ENCODE peak calls at places on chromosome 19, in five cellular contexts. Q is psoas muscle, G is heart left ventricle, U is ovary, D is fibroblast of the aortic adventitia. M is an unnamed sample.
A peak's percentile ranks its signal among the peaks of the same experiment; 100 is the strongest.

GRCh38 chr19:35257113-35257461 is 8.3 kb downstream of the LSR start:
- DNase-seq in Q (no peak), G (peak; percentile 14), U (peak; percentile 33), D (no peak), M (no peak)

GRCh38 chr19:44549507-44549906 is 20.0 kb upstream of the CEACAM20 start:
- DNase-seq in Q (no peak), G (no peak), U (no peak), D (no peak), M (no peak)

GRCh38 chr19:35539314-35539713 is 6.1 kb downstream of the GAPDHS start:
- DNase-seq in Q (no peak), G (no peak), U (no peak), D (no peak), M (peak; percentile 66)

GRCh38 chr19:51016798-51017683 is 2.5 kb downstream of the KLK10 start:
- DNase-seq in Q (peak; percentile 67), G (peak; percentile 43), U (peak; percentile 93), D (peak; percentile 39), M (peak; percentile 93)

GRCh38 chr19:34651747-34652146 is 25.2 kb downstream of the SCGB2B2 start:
- DNase-seq in Q (no peak), G (no peak), U (no peak), D (no peak), M (no peak)

GRCh38 chr19:10270180-10270615 is 722 bp upstream of the ICAM1 start:
- DNase-seq in Q (peak; percentile 84), G (peak; percentile 80), U (peak; percentile 71), D (no peak), M (peak; percentile 70)

GRCh38 chr19:3443840-3444694 is 36.3 kb downstream of the SMIM24 start:
- DNase-seq in Q (no peak), G (peak; percentile 79), U (no peak), D (no peak), M (no peak)

GRCh38 chr19:5059191-5059579 is 90.3 kb downstream of the KDM4B start:
- DNase-seq in Q (peak; percentile 53), G (no peak), U (no peak), D (no peak), M (no peak)

GRCh38 chr19:4057913-4058695 is 8.6 kb downstream of the ZBTB7A start:
- DNase-seq in Q (peak; percentile 97), G (peak; percentile 86), U (peak; percentile 85), D (peak; percentile 90), M (no peak)

GRCh38 chr19:11729586-11729985 is 9.2 kb downstream of the ZNF823 start:
- DNase-seq in Q (no peak), G (no peak), U (no peak), D (no peak), M (no peak)

GRCh38 chr19:5832527-5833216 is 6.8 kb downstream of the FUT6 start:
- DNase-seq in Q (no peak), G (no peak), U (no peak), D (no peak), M (no peak)

GRCh38 chr19:35065574-35065973 is 24.1 kb downstream of the HPN start:
- DNase-seq in Q (no peak), G (no peak), U (no peak), D (no peak), M (no peak)

GRCh38 chr19:5968431-5969373 is 9.2 kb downstream of the RANBP3 start:
- DNase-seq in Q (no peak), G (no peak), U (no peak), D (no peak), M (no peak)

GRCh38 chr19:13918726-13919411 is 12.9 kb downstream of the CC2D1A start:
- DNase-seq in Q (no peak), G (no peak), U (no peak), D (no peak), M (no peak)

GRCh38 chr19:1133471-1133929 is 29.7 kb downstream of the GPX4 start:
- DNase-seq in Q (no peak), G (no peak), U (peak; percentile 57), D (no peak), M (peak; percentile 72)

GRCh38 chr19:2604747-2605329 is 97.7 kb downstream of the GNG7 start:
- DNase-seq in Q (no peak), G (no peak), U (no peak), D (no peak), M (no peak)

GRCh38 chr19:49677232-49677881 is at the start of gene PRMT1:
- DNase-seq in Q (peak; percentile 80), G (no peak), U (peak; percentile 78), D (no peak), M (peak; percentile 62)

GRCh38 chr19:16850133-16850532 is 20.9 kb downstream of the SIN3B start:
- DNase-seq in Q (no peak), G (no peak), U (no peak), D (peak; percentile 4), M (no peak)

GRCh38 chr19:29855771-29856510 is 44.1 kb downstream of the CCNE1 start:
- DNase-seq in Q (peak; percentile 3), G (no peak), U (no peak), D (no peak), M (no peak)

GRCh38 chr19:15304140-15304705 is 28.1 kb downstream of the BRD4 start:
- DNase-seq in Q (peak; percentile 67), G (peak; percentile 48), U (no peak), D (peak; percentile 74), M (no peak)

GRCh38 chr19:16384688-16385087 is 60.1 kb downstream of the KLF2 start:
- DNase-seq in Q (peak; percentile 75), G (no peak), U (peak; percentile 40), D (no peak), M (no peak)

GRCh38 chr19:15926484-15926883 is 7.8 kb downstream of the CYP4F11 start:
- DNase-seq in Q (no peak), G (no peak), U (no peak), D (no peak), M (no peak)

GRCh38 chr19:29571181-29571580 is 34.9 kb upstream of the POP4 start:
- DNase-seq in Q (no peak), G (no peak), U (no peak), D (no peak), M (no peak)

GRCh38 chr19:7830272-7830771 is 304 bp downstream of the EVI5L start:
- DNase-seq in Q (peak; percentile 68), G (no peak), U (peak; percentile 66), D (no peak), M (no peak)

GRCh38 chr19:7829162-7829520 is 877 bp upstream of the EVI5L start:
- DNase-seq in Q (no peak), G (no peak), U (no peak), D (no peak), M (no peak)

GRCh38 chr19:7831452-7831851 is 1.4 kb downstream of the EVI5L start:
- DNase-seq in Q (no peak), G (no peak), U (no peak), D (peak; percentile 48), M (peak; percentile 38)

GRCh38 chr19:7830823-7831222 is 805 bp downstream of the EVI5L start:
- DNase-seq in Q (no peak), G (no peak), U (no peak), D (no peak), M (peak; percentile 30)

GRCh38 chr19:7829561-7830271 is at the start of gene EVI5L:
- DNase-seq in Q (peak; percentile 99), G (peak; percentile 99), U (peak; percentile 100), D (peak; percentile 100), M (peak; percentile 100)
- TF ChIP-seq CTCF in Q (no peak), G (no peak), U (no peak), D (no peak), M (no peak)

GRCh38 chr19:32464279-32464678 is 58.7 kb downstream of the DPY19L3 start:
- DNase-seq in Q (no peak), G (no peak), U (no peak), D (peak; percentile 26), M (no peak)
- TF ChIP-seq CTCF in Q (peak; percentile 6), G (no peak), U (no peak), D (peak; percentile 37), M (peak; percentile 24)

DNA sequence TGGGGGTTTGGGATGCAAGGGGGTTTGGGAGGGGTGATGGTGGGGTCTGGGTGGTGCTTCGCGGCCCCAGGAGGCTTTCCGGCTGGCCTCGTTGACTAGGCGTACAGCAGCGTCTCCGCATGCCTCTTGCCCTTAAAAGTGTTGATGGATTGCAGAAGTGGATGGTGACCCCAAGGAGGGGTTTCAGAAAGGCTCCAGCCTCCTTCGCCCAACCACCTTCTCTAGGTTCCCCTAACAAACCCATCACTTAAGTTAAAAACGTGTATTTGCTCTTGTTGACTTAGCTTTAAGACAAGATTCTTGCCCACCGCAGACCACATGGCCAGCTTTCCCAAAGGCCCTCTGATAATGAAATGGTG is 8.1 kb upstream of the TSHZ3 start:
- DNase-seq in Q (no peak), G (no peak), U (no peak), D (no peak), M (no peak)
- TF ChIP-seq CTCF in Q (no peak), G (no peak), U (no peak), D (no peak), M (no peak)

GRCh38 chr19:36837902-36838783 is at the start of gene ZNF790:
- DNase-seq in Q (peak; percentile 93), G (peak; percentile 92), U (peak; percentile 89), D (peak; percentile 94), M (peak; percentile 84)
- TF ChIP-seq CTCF in Q (no peak), G (no peak), U (no peak), D (no peak), M (no peak)

GRCh38 chr19:9115307-9115813 is at the start of gene OR7G1:
- DNase-seq in Q (no peak), G (no peak), U (no peak), D (no peak), M (no peak)

GRCh38 chr19:9107375-9107774 is at the start of gene OR7G2:
- DNase-seq in Q (no peak), G (no peak), U (no peak), D (no peak), M (no peak)

DNA sequence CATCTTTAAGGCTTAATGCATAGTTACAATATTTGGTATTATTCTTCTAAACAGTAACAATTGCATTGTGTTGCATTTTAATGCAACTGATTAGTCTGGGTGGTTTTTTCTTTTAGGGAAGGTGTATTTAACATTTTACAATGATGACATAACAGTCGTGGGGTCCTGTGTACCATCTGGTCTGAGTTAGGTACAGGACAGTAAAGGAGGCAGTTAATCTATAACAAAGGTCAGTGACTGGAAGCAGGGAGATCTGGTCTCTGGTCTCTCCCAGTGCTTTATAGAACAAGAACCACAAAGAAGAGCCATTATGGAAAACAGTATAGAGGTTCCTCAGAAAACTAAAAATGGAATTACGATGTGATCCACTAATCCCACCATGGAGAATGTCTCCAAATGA is 2.7 kb upstream of the OR7G2 start:
- DNase-seq in Q (no peak), G (no peak), U (no peak), D (no peak), M (no peak)
- TF ChIP-seq CTCF in Q (no peak), G (no peak), U (no peak), D (no peak), M (no peak)

DNA sequence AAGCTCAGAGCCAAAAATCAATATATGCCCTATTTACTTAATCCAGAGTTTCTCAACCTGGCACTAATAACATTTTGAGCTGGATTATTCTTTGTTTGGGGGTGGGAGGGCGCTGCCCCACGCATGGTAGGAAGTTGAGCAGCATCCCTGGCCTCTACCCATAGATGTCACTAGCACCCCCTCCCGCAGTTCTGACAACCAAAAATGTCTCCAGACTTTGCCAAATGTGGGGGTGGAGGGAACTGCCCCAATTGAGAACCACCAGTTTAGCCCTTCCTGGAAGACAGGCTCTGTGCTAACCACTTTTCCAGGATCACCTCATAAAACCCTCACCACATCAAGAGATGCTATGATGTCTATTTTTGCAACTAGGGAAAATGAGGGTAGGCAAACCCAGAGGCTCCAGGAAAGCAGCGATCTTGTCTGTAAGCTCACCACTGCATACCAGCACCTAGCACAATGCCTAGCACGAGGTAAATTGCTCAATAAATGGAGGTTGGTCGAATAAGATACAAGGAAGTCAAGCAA is 1.1 kb downstream of the TRIR start:
- DNase-seq in Q (no peak), G (no peak), U (no peak), D (peak; percentile 47), M (peak; percentile 79)
- TF ChIP-seq CTCF in Q (no peak), G (no peak), U (no peak), D (peak; percentile 33), M (peak; percentile 55)

M was measured in GM13977.